ENCODE peak calls at places on chromosomes 13 and 19, in eight cellular contexts. One of them, this sample, is unnamed.

GRCh38 chr19:18086590-18087138 is at the start of gene IL12RB1:
- DNase-seq in stromal cell of bone marrow: no peak
- DNase-seq in choroid plexus epithelial cell: peak; percentile 28
- DNase-seq in CD4-positive, CD25-positive, alpha-beta regulatory T cell: peak; percentile 68
- DNase-seq in stimulated activated naive B cell treated with anti-CD40 and anti-IgM and Interleukin-4, amounts not matched to agents 10 μg/mL and 1 μg/mL and 100 μg/mL, for 72 hours: peak; percentile 32
- DNase-seq in mucosa of descending colon: peak; percentile 45
- DNase-seq in T-helper 9 cell: peak; percentile 38
- DNase-seq in neural progenitor cell: no peak
- DNase-seq in this sample: no peak

GRCh38 chr13:51452391-51453307 is at the start of gene INTS6:
- DNase-seq in CD4-positive, CD25-positive, alpha-beta regulatory T cell: peak; percentile 100
- DNase-seq in stimulated activated naive B cell treated with anti-CD40 and anti-IgM and Interleukin-4, amounts not matched to agents 10 μg/mL and 1 μg/mL and 100 μg/mL, for 72 hours: peak; percentile 99
- DNase-seq in T-helper 9 cell: peak; percentile 95
- DNase-seq in mucosa of descending colon: peak; percentile 99
- DNase-seq in neural progenitor cell: peak; percentile 100
- DNase-seq in stromal cell of bone marrow: peak; percentile 99
- DNase-seq in choroid plexus epithelial cell: peak; percentile 100
- DNase-seq in this sample: peak; percentile 99

GRCh38 chr13:99063178-99063577 is 85.3 kb upstream of the DOCK9 start:
- DNase-seq in mucosa of descending colon: no peak
- DNase-seq in CD4-positive, CD25-positive, alpha-beta regulatory T cell: no peak
- DNase-seq in stromal cell of bone marrow: no peak
- DNase-seq in T-helper 9 cell: no peak
- DNase-seq in stimulated activated naive B cell treated with anti-CD40 and anti-IgM and Interleukin-4, amounts not matched to agents 10 μg/mL and 1 μg/mL and 100 μg/mL, for 72 hours: no peak
- DNase-seq in neural progenitor cell: no peak
- DNase-seq in choroid plexus epithelial cell: no peak
- DNase-seq in this sample: no peak

GRCh38 chr13:48412881-48413351 is at the start of gene LPAR6:
- DNase-seq in T-helper 9 cell: no peak
- DNase-seq in neural progenitor cell: peak; percentile 13
- DNase-seq in choroid plexus epithelial cell: peak; percentile 88
- DNase-seq in CD4-positive, CD25-positive, alpha-beta regulatory T cell: peak; percentile 32
- DNase-seq in mucosa of descending colon: no peak
- DNase-seq in stimulated activated naive B cell treated with anti-CD40 and anti-IgM and Interleukin-4, amounts not matched to agents 10 μg/mL and 1 μg/mL and 100 μg/mL, for 72 hours: no peak
- DNase-seq in stromal cell of bone marrow: peak; percentile 59
- DNase-seq in this sample: no peak

GRCh38 chr13:91405240-91405639 is 6.8 kb downstream of the GPC5 start:
- DNase-seq in mucosa of descending colon: no peak
- DNase-seq in CD4-positive, CD25-positive, alpha-beta regulatory T cell: no peak
- DNase-seq in stimulated activated naive B cell treated with anti-CD40 and anti-IgM and Interleukin-4, amounts not matched to agents 10 μg/mL and 1 μg/mL and 100 μg/mL, for 72 hours: no peak
- DNase-seq in neural progenitor cell: no peak
- DNase-seq in T-helper 9 cell: no peak
- DNase-seq in stromal cell of bone marrow: no peak
- DNase-seq in choroid plexus epithelial cell: no peak
- DNase-seq in this sample: no peak

GRCh38 chr13:77429320-77430142 is 102.6 kb upstream of the MYCBP2 start:
- DNase-seq in CD4-positive, CD25-positive, alpha-beta regulatory T cell: no peak
- DNase-seq in stromal cell of bone marrow: peak; percentile 7
- DNase-seq in neural progenitor cell: no peak
- DNase-seq in mucosa of descending colon: no peak
- DNase-seq in T-helper 9 cell: no peak
- DNase-seq in stimulated activated naive B cell treated with anti-CD40 and anti-IgM and Interleukin-4, amounts not matched to agents 10 μg/mL and 1 μg/mL and 100 μg/mL, for 72 hours: peak; percentile 77
- DNase-seq in choroid plexus epithelial cell: peak; percentile 17
- DNase-seq in this sample: no peak

GRCh38 chr19:3612901-3613741 is 6.4 kb upstream of the TBXA2R start:
- DNase-seq in T-helper 9 cell: no peak
- DNase-seq in stimulated activated naive B cell treated with anti-CD40 and anti-IgM and Interleukin-4, amounts not matched to agents 10 μg/mL and 1 μg/mL and 100 μg/mL, for 72 hours: no peak
- DNase-seq in stromal cell of bone marrow: no peak
- DNase-seq in choroid plexus epithelial cell: no peak
- DNase-seq in CD4-positive, CD25-positive, alpha-beta regulatory T cell: no peak
- DNase-seq in neural progenitor cell: peak; percentile 42
- DNase-seq in mucosa of descending colon: no peak
- DNase-seq in this sample: no peak

GRCh38 chr19:21751379-21751778 is 16.0 kb downstream of the ZNF100 start:
- DNase-seq in mucosa of descending colon: no peak
- DNase-seq in T-helper 9 cell: no peak
- DNase-seq in CD4-positive, CD25-positive, alpha-beta regulatory T cell: no peak
- DNase-seq in stimulated activated naive B cell treated with anti-CD40 and anti-IgM and Interleukin-4, amounts not matched to agents 10 μg/mL and 1 μg/mL and 100 μg/mL, for 72 hours: no peak
- DNase-seq in neural progenitor cell: no peak
- DNase-seq in choroid plexus epithelial cell: peak; percentile 41
- DNase-seq in stromal cell of bone marrow: no peak
- DNase-seq in this sample: no peak

GRCh38 chr13:105774739-105775460 is 760.6 kb downstream of the EFNB2 start:
- DNase-seq in mucosa of descending colon: no peak
- DNase-seq in stromal cell of bone marrow: no peak
- DNase-seq in neural progenitor cell: peak; percentile 31
- DNase-seq in stimulated activated naive B cell treated with anti-CD40 and anti-IgM and Interleukin-4, amounts not matched to agents 10 μg/mL and 1 μg/mL and 100 μg/mL, for 72 hours: no peak
- DNase-seq in CD4-positive, CD25-positive, alpha-beta regulatory T cell: no peak
- DNase-seq in choroid plexus epithelial cell: peak; percentile 12
- DNase-seq in T-helper 9 cell: no peak
- DNase-seq in this sample: peak; percentile 93

GRCh38 chr19:48913114-48913513 is 13.0 kb downstream of the NUCB1 start:
- DNase-seq in mucosa of descending colon: no peak
- DNase-seq in neural progenitor cell: peak; percentile 59
- DNase-seq in choroid plexus epithelial cell: peak; percentile 7
- DNase-seq in stimulated activated naive B cell treated with anti-CD40 and anti-IgM and Interleukin-4, amounts not matched to agents 10 μg/mL and 1 μg/mL and 100 μg/mL, for 72 hours: no peak
- DNase-seq in T-helper 9 cell: no peak
- DNase-seq in stromal cell of bone marrow: no peak
- DNase-seq in CD4-positive, CD25-positive, alpha-beta regulatory T cell: peak; percentile 42
- DNase-seq in this sample: no peak

GRCh38 chr19:32691952-32692726 is 518 bp downstream of the NUDT19 start:
- DNase-seq in choroid plexus epithelial cell: peak; percentile 82
- DNase-seq in T-helper 9 cell: peak; percentile 26
- DNase-seq in stromal cell of bone marrow: peak; percentile 38
- DNase-seq in stimulated activated naive B cell treated with anti-CD40 and anti-IgM and Interleukin-4, amounts not matched to agents 10 μg/mL and 1 μg/mL and 100 μg/mL, for 72 hours: peak; percentile 74
- DNase-seq in CD4-positive, CD25-positive, alpha-beta regulatory T cell: peak; percentile 53
- DNase-seq in mucosa of descending colon: peak; percentile 81
- DNase-seq in neural progenitor cell: peak; percentile 73
- DNase-seq in this sample: peak; percentile 41

GRCh38 chr13:75393839-75394238 is 88.1 kb downstream of the TBC1D4 start:
- DNase-seq in T-helper 9 cell: no peak
- DNase-seq in choroid plexus epithelial cell: no peak
- DNase-seq in neural progenitor cell: no peak
- DNase-seq in mucosa of descending colon: no peak
- DNase-seq in stimulated activated naive B cell treated with anti-CD40 and anti-IgM and Interleukin-4, amounts not matched to agents 10 μg/mL and 1 μg/mL and 100 μg/mL, for 72 hours: no peak
- DNase-seq in CD4-positive, CD25-positive, alpha-beta regulatory T cell: no peak
- DNase-seq in stromal cell of bone marrow: no peak
- DNase-seq in this sample: no peak

GRCh38 chr13:111046590-111047141 is 68.4 kb upstream of the ARHGEF7 start:
- DNase-seq in stimulated activated naive B cell treated with anti-CD40 and anti-IgM and Interleukin-4, amounts not matched to agents 10 μg/mL and 1 μg/mL and 100 μg/mL, for 72 hours: no peak
- DNase-seq in mucosa of descending colon: no peak
- DNase-seq in stromal cell of bone marrow: peak; percentile 48
- DNase-seq in T-helper 9 cell: no peak
- DNase-seq in choroid plexus epithelial cell: peak; percentile 45
- DNase-seq in neural progenitor cell: no peak
- DNase-seq in CD4-positive, CD25-positive, alpha-beta regulatory T cell: no peak
- DNase-seq in this sample: no peak

GRCh38 chr19:40365613-40366401 is 17.3 kb downstream of the PLD3 start:
- DNase-seq in CD4-positive, CD25-positive, alpha-beta regulatory T cell: no peak
- DNase-seq in mucosa of descending colon: peak; percentile 64
- DNase-seq in stimulated activated naive B cell treated with anti-CD40 and anti-IgM and Interleukin-4, amounts not matched to agents 10 μg/mL and 1 μg/mL and 100 μg/mL, for 72 hours: no peak
- DNase-seq in choroid plexus epithelial cell: peak; percentile 85
- DNase-seq in stromal cell of bone marrow: peak; percentile 28
- DNase-seq in T-helper 9 cell: peak; percentile 18
- DNase-seq in neural progenitor cell: peak; percentile 91
- DNase-seq in this sample: no peak

GRCh38 chr19:33052352-33052972 is 12.2 kb downstream of the RHPN2 start:
- DNase-seq in CD4-positive, CD25-positive, alpha-beta regulatory T cell: no peak
- DNase-seq in stimulated activated naive B cell treated with anti-CD40 and anti-IgM and Interleukin-4, amounts not matched to agents 10 μg/mL and 1 μg/mL and 100 μg/mL, for 72 hours: no peak
- DNase-seq in choroid plexus epithelial cell: peak; percentile 63
- DNase-seq in neural progenitor cell: no peak
- DNase-seq in mucosa of descending colon: peak; percentile 55
- DNase-seq in T-helper 9 cell: no peak
- DNase-seq in stromal cell of bone marrow: no peak
- DNase-seq in this sample: no peak

GRCh38 chr19:50932018-50932689 is 20.7 kb downstream of the KLK5 start:
- DNase-seq in neural progenitor cell: no peak
- DNase-seq in stimulated activated naive B cell treated with anti-CD40 and anti-IgM and Interleukin-4, amounts not matched to agents 10 μg/mL and 1 μg/mL and 100 μg/mL, for 72 hours: no peak
- DNase-seq in choroid plexus epithelial cell: no peak
- DNase-seq in stromal cell of bone marrow: no peak
- DNase-seq in CD4-positive, CD25-positive, alpha-beta regulatory T cell: no peak
- DNase-seq in T-helper 9 cell: no peak
- DNase-seq in mucosa of descending colon: no peak
- DNase-seq in this sample: no peak

GRCh38 chr13:92843549-92843948 is 383.1 kb upstream of the GPC6 start:
- DNase-seq in neural progenitor cell: no peak
- DNase-seq in T-helper 9 cell: no peak
- DNase-seq in choroid plexus epithelial cell: peak; percentile 83
- DNase-seq in stimulated activated naive B cell treated with anti-CD40 and anti-IgM and Interleukin-4, amounts not matched to agents 10 μg/mL and 1 μg/mL and 100 μg/mL, for 72 hours: no peak
- DNase-seq in CD4-positive, CD25-positive, alpha-beta regulatory T cell: no peak
- DNase-seq in stromal cell of bone marrow: peak; percentile 69
- DNase-seq in mucosa of descending colon: no peak
- DNase-seq in this sample: peak; percentile 81

GRCh38 chr19:52307275-52307674 is 10.3 kb downstream of the ZNF480 start:
- DNase-seq in mucosa of descending colon: no peak
- DNase-seq in neural progenitor cell: peak; percentile 16
- DNase-seq in stimulated activated naive B cell treated with anti-CD40 and anti-IgM and Interleukin-4, amounts not matched to agents 10 μg/mL and 1 μg/mL and 100 μg/mL, for 72 hours: no peak
- DNase-seq in stromal cell of bone marrow: no peak
- DNase-seq in T-helper 9 cell: no peak
- DNase-seq in choroid plexus epithelial cell: peak; percentile 36
- DNase-seq in CD4-positive, CD25-positive, alpha-beta regulatory T cell: no peak
- DNase-seq in this sample: no peak

GRCh38 chr19:50330365-50331078 is 1.3 kb upstream of the KCNC3 start:
- DNase-seq in neural progenitor cell: peak; percentile 98
- DNase-seq in CD4-positive, CD25-positive, alpha-beta regulatory T cell: peak; percentile 86
- DNase-seq in choroid plexus epithelial cell: peak; percentile 14
- DNase-seq in stromal cell of bone marrow: no peak
- DNase-seq in T-helper 9 cell: peak; percentile 59
- DNase-seq in mucosa of descending colon: peak; percentile 87
- DNase-seq in stimulated activated naive B cell treated with anti-CD40 and anti-IgM and Interleukin-4, amounts not matched to agents 10 μg/mL and 1 μg/mL and 100 μg/mL, for 72 hours: peak; percentile 89
- DNase-seq in this sample: no peak

GRCh38 chr13:41854758-41855157 is 106.2 kb downstream of the VWA8 start:
- DNase-seq in choroid plexus epithelial cell: peak; percentile 30
- DNase-seq in stimulated activated naive B cell treated with anti-CD40 and anti-IgM and Interleukin-4, amounts not matched to agents 10 μg/mL and 1 μg/mL and 100 μg/mL, for 72 hours: no peak
- DNase-seq in stromal cell of bone marrow: no peak
- DNase-seq in neural progenitor cell: no peak
- DNase-seq in mucosa of descending colon: no peak
- DNase-seq in T-helper 9 cell: no peak
- DNase-seq in CD4-positive, CD25-positive, alpha-beta regulatory T cell: no peak
- DNase-seq in this sample: no peak